ENCODE peak calls at places on chromosome 15, in six cellular contexts. N is mesendoderm, V is AG09309, P is OCI-LY7, S is occipital lobe, T is GM13976. G is an unnamed sample.

GRCh38 chr15:81030368-81030739 is 29.6 kb downstream of the TLNRD1 start:
- DNase-seq in T (no peak), N (no peak), P (no peak), S (no peak), V (no peak), G (no peak)

GRCh38 chr15:97972366-97972765 is 11.9 kb downstream of the ARRDC4 start:
- DNase-seq in V (no peak), S (no peak), N (no peak), P (no peak), T (no peak), G (no peak)

GRCh38 chr15:74226761-74227540 is 9.2 kb upstream of the CCDC33 start:
- DNase-seq in P (no peak), T (no peak), V (no peak), N (no peak), S (peak), G (no peak)

GRCh38 chr15:96472647-96473046 is 142.1 kb downstream of the NR2F2 start:
- DNase-seq in N (no peak), T (no peak), V (no peak), S (no peak), P (no peak), G (no peak)

GRCh38 chr15:59420986-59421618 is 16.9 kb upstream of the FAM81A start:
- DNase-seq in N (peak), V (no peak), T (no peak), P (no peak), S (no peak), G (peak)

GRCh38 chr15:70524470-70524869 is 238.9 kb downstream of the UACA start:
- DNase-seq in S (no peak), V (no peak), T (no peak), N (no peak), P (no peak), G (no peak)

GRCh38 chr15:35293353-35294130 is 208.4 kb upstream of the NANOGP8 start:
- DNase-seq in T (no peak), P (no peak), N (peak), V (peak), S (no peak), G (peak)

GRCh38 chr15:78976691-78977090 is 31.8 kb upstream of the CTSH start:
- DNase-seq in V (no peak), T (peak), P (no peak), N (no peak), S (no peak), G (no peak)

GRCh38 chr15:88888719-88889118 is 6.6 kb downstream of the HAPLN3 start:
- DNase-seq in V (no peak), P (no peak), S (no peak), T (no peak), N (no peak), G (no peak)

GRCh38 chr15:39453500-39454073 is 127.3 kb upstream of the THBS1 start:
- DNase-seq in V (no peak), T (peak), N (no peak), P (no peak), S (no peak), G (no peak)

GRCh38 chr15:32786906-32787305 is 69.1 kb downstream of the GREM1 start:
- DNase-seq in S (no peak), V (no peak), P (no peak), N (peak), T (no peak), G (no peak)

GRCh38 chr15:78054971-78055370 is 22.5 kb downstream of the TBC1D2B start:
- DNase-seq in T (no peak), N (no peak), S (no peak), V (no peak), P (no peak), G (no peak)

GRCh38 chr15:58348095-58348812 is 83.5 kb upstream of the LIPC start:
- DNase-seq in N (no peak), V (no peak), T (no peak), S (no peak), P (no peak), G (no peak)

GRCh38 chr15:59791079-59791478 is 102.0 kb upstream of the BNIP2 start:
- DNase-seq in V (no peak), N (no peak), P (no peak), S (no peak), T (no peak), G (no peak)

GRCh38 chr15:57245130-57245529 is 131.2 kb upstream of the CGNL1 start:
- DNase-seq in V (no peak), N (no peak), S (no peak), P (no peak), T (no peak), G (no peak)

GRCh38 chr15:89457086-89457485 is 39.3 kb downstream of the RHCG start:
- DNase-seq in N (peak), T (no peak), V (no peak), S (no peak), P (peak), G (peak)

GRCh38 chr15:68994149-68994548 is 20.3 kb upstream of the NOX5 start:
- DNase-seq in N (no peak), S (no peak), T (no peak), V (peak), P (no peak), G (no peak)

GRCh38 chr15:65101418-65101890 is 13.5 kb downstream of the UBAP1L start:
- DNase-seq in V (no peak), P (peak), T (peak), N (peak), S (peak), G (peak)

GRCh38 chr15:63939531-63940130 is 105.9 kb upstream of the HERC1 start:
- DNase-seq in V (peak), P (no peak), N (peak), T (peak), S (no peak), G (no peak)

GRCh38 chr15:40787344-40787841 is 17.6 kb downstream of the C15orf62 start:
- DNase-seq in P (peak), V (peak), S (no peak), T (no peak), N (peak), G (peak)

GRCh38 chr15:27025411-27026051 is 54.5 kb downstream of the GABRG3 start:
- DNase-seq in V (no peak), P (no peak), S (no peak), T (no peak), N (no peak), G (no peak)

GRCh38 chr15:77506311-77507150 is 85.8 kb downstream of the HMG20A start:
- DNase-seq in N (no peak), P (no peak), V (no peak), S (no peak), T (no peak), G (peak)

GRCh38 chr15:99096173-99096893 is 8.5 kb upstream of the SYNM start:
- DNase-seq in S (no peak), P (no peak), N (no peak), T (no peak), V (no peak), G (no peak)

GRCh38 chr15:57640935-57641682 is 49.4 kb downstream of the MYZAP start:
- DNase-seq in T (no peak), V (peak), P (peak), N (peak), S (no peak), G (peak)

GRCh38 chr15:38895326-38896282 is 331.0 kb upstream of the RASGRP1 start:
- DNase-seq in N (no peak), V (peak), P (no peak), T (no peak), S (no peak), G (no peak)

GRCh38 chr15:34583399-34584320 is at the start of gene GOLGA8B:
- DNase-seq in P (peak), V (no peak), N (peak), T (peak), S (peak), G (peak)

GRCh38 chr15:98154863-98155262 is 194.4 kb downstream of the ARRDC4 start:
- DNase-seq in T (no peak), S (no peak), P (no peak), N (peak), V (peak), G (no peak)

GRCh38 chr15:29699791-29700190 is 122.5 kb downstream of the TJP1 start:
- DNase-seq in N (no peak), S (no peak), T (no peak), V (no peak), P (no peak), G (no peak)

G was measured in GM23338.